ENCODE peak calls at places on chromosomes 13 and 19, in six cellular contexts. T is psoas muscle, G is ELR, E is transverse colon, O is H7, D is nucleus accumbens. B is an unnamed sample.

GRCh38 chr13:91406619-91407018 is 8.2 kb downstream of the GPC5 start:
- DNase-seq in T (no peak), G (peak), E (no peak), O (peak), D (no peak), B (peak)

GRCh38 chr13:41345165-41345920 is 34.3 kb downstream of the NAA16 start:
- DNase-seq in T (no peak), G (no peak), E (no peak), O (no peak), D (no peak), B (no peak)

GRCh38 chr19:11692127-11692790 is 46.5 kb downstream of the ZNF823 start:
- DNase-seq in T (no peak), G (no peak), E (no peak), O (no peak), D (no peak), B (no peak)

GRCh38 chr13:76512676-76513277 is 373.4 kb downstream of the KCTD12 start:
- DNase-seq in T (no peak), G (peak), E (no peak), O (no peak), D (no peak), B (peak)

GRCh38 chr19:49988433-49988832 is 27.5 kb upstream of the SIGLEC11 start:
- DNase-seq in T (no peak), G (peak), E (no peak), O (no peak), D (no peak), B (no peak)

GRCh38 chr13:20512042-20512683 is 13.5 kb downstream of the CRYL1 start:
- DNase-seq in T (no peak), G (no peak), E (no peak), O (peak), D (no peak), B (peak)

GRCh38 chr13:104137416-104137815 is 1071.2 kb upstream of the SLC10A2 start:
- DNase-seq in T (no peak), G (no peak), E (no peak), O (no peak), D (no peak), B (no peak)

GRCh38 chr19:44660081-44660480 is 11.2 kb upstream of the CEACAM19 start:
- DNase-seq in T (no peak), G (no peak), E (no peak), O (no peak), D (no peak), B (no peak)

GRCh38 chr19:44071824-44072542 is at the start of gene ZNF284:
- DNase-seq in T (peak), G (peak), E (peak), O (peak), D (peak), B (peak)

B was measured in foreskin melanocyte.